ENCODE peak calls at places on chromosomes 13 and 19, in four cellular contexts. R is K562, W is GM12878, X is H1. J is an unnamed sample.

GRCh38 chr13:110403315-110403714 is 96.2 kb downstream of the COL4A2 start:
- DNase-seq in R (no peak), W (no peak), X (no peak), J (no peak)

GRCh38 chr13:111461445-111462149 is 141.2 kb downstream of the TEX29 start:
- DNase-seq in R (no peak), W (no peak), X (peak; percentile 35), J (no peak)

GRCh38 chr19:17757125-17757524 is 5.8 kb downstream of the FCHO1 start:
- DNase-seq in R (no peak), W (no peak), X (no peak), J (no peak)

GRCh38 chr13:35953537-35954206 is 177.5 kb downstream of the DCLK1 start:
- DNase-seq in R (peak; percentile 14), W (no peak), X (peak; percentile 54), J (peak; percentile 13)

GRCh38 chr19:16335226-16335625 is 10.6 kb downstream of the KLF2 start:
- DNase-seq in R (no peak), W (no peak), X (no peak), J (no peak)

GRCh38 chr19:35872180-35872579 is 3.8 kb downstream of the APLP1 start:
- DNase-seq in R (no peak), W (no peak), X (no peak), J (no peak)

GRCh38 chr13:67143544-67144115 is 86.5 kb downstream of the PCDH9 start:
- DNase-seq in R (no peak), W (no peak), X (no peak), J (no peak)

GRCh38 chr13:32448224-32448623 is 20.3 kb upstream of the N4BP2L1 start:
- DNase-seq in R (no peak), W (no peak), X (no peak), J (no peak)

GRCh38 chr13:73945871-73946270 is 188.3 kb downstream of the KLF12 start:
- DNase-seq in R (no peak), W (no peak), X (no peak), J (no peak)

GRCh38 chr13:26112843-26113242 is 61.0 kb upstream of the SHISA2 start:
- DNase-seq in R (no peak), W (no peak), X (no peak), J (no peak)

GRCh38 chr19:1001538-1002166 is 1.4 kb downstream of the GRIN3B start:
- DNase-seq in R (peak; percentile 79), W (no peak), X (peak; percentile 96), J (no peak)

GRCh38 chr19:1002600-1002999 is 2.4 kb downstream of the GRIN3B start:
- DNase-seq in R (no peak), W (no peak), X (no peak), J (no peak)

GRCh38 chr19:999379-999719 is 870 bp upstream of the GRIN3B start:
- DNase-seq in R (no peak), W (no peak), X (no peak), J (no peak)

GRCh38 chr19:1000095-1000494 is at the start of gene GRIN3B:
- DNase-seq in R (peak; percentile 87), W (no peak), X (peak; percentile 89), J (peak; percentile 41)

GRCh38 chr19:1000591-1001537 is 645 bp downstream of the GRIN3B start:
- DNase-seq in R (no peak), W (no peak), X (no peak), J (no peak)
- TF ChIP-seq EZH2 in R (no peak), W (no peak), X (no peak), J (no peak)

GRCh38 chr13:113150545-113151365 is 7.7 kb upstream of the PROZ start:
- DNase-seq in R (no peak), W (no peak), X (peak; percentile 44), J (no peak)

GRCh38 chr13:113151745-113152707 is 6.4 kb upstream of the PROZ start:
- DNase-seq in R (no peak), W (no peak), X (peak; percentile 53), J (no peak)

GRCh38 chr13:113155201-113155600 is 3.2 kb upstream of the PROZ start:
- DNase-seq in R (no peak), W (no peak), X (peak; percentile 41), J (no peak)

GRCh38 chr13:113153810-113154748 is 4.4 kb upstream of the PROZ start:
- DNase-seq in R (peak; percentile 76), W (peak; percentile 3), X (peak; percentile 71), J (peak; percentile 18)

GRCh38 chr13:113152894-113153809 is 5.3 kb upstream of the PROZ start:
- DNase-seq in R (peak; percentile 35), W (no peak), X (peak; percentile 81), J (no peak)
- TF ChIP-seq EGR1 in R (no peak), W (no peak), X (no peak), J (no peak)

DNA sequence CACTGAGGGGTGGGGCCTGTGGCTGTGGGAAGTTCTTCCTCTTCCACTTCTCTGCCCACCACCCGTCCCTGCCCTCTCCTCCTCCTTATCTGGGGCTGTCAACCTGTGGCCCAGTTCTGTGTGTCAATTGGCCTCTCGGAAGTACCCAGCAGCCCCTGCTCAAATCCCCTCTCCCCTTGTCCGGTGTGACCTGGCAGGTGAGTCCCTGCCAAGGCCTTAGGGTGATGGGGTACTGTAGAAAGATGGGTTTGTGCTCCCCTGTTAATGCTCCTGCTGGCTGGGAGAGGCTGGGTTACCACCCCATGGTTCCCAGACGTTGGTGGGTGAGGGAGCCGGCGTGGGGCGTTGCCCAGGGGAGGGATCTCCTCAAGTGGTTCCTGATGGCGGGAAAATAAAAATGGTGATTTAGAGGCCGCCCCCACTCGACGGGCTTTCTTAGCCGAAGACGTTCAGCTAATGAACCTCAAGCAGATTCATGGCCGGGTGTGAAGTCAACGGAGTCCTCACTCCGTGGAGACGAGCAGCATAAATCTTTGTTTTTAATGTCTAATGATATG is 141.2 kb downstream of the URI1 start:
- DNase-seq in R (no peak), W (no peak), X (no peak), J (no peak)
- TF ChIP-seq EZH2 in R (no peak), W (no peak), X (no peak), J (no peak)

GRCh38 chr13:62123409-62123808 is 707.8 kb upstream of the PCDH20 start:
- DNase-seq in R (no peak), W (no peak), X (no peak), J (no peak)

GRCh38 chr13:62129000-62129551 is 713.4 kb upstream of the PCDH20 start:
- DNase-seq in R (no peak), W (no peak), X (no peak), J (no peak)

GRCh38 chr13:62125451-62125850 is 709.8 kb upstream of the PCDH20 start:
- DNase-seq in R (no peak), W (no peak), X (no peak), J (no peak)

GRCh38 chr13:62130016-62130970 is 714.6 kb upstream of the PCDH20 start:
- DNase-seq in R (no peak), W (no peak), X (no peak), J (no peak)

GRCh38 chr13:62126400-62126799 is 710.8 kb upstream of the PCDH20 start:
- DNase-seq in R (no peak), W (no peak), X (no peak), J (no peak)
- TF ChIP-seq EGR1 in R (no peak), W (no peak), X (no peak), J (no peak)

GRCh38 chr19:38394488-38394887 is 6.0 kb downstream of the SPRED3 start:
- DNase-seq in R (no peak), W (no peak), X (peak; percentile 95), J (no peak)

GRCh38 chr19:38399081-38399480 is 3.8 kb upstream of the FAM98C start:
- DNase-seq in R (no peak), W (no peak), X (no peak), J (no peak)

GRCh38 chr19:38391911-38392464 is 3.5 kb downstream of the SPRED3 start:
- DNase-seq in R (no peak), W (no peak), X (no peak), J (no peak)

GRCh38 chr19:38392707-38393308 is 4.3 kb downstream of the SPRED3 start:
- DNase-seq in R (peak; percentile 76), W (no peak), X (no peak), J (no peak)

DNA sequence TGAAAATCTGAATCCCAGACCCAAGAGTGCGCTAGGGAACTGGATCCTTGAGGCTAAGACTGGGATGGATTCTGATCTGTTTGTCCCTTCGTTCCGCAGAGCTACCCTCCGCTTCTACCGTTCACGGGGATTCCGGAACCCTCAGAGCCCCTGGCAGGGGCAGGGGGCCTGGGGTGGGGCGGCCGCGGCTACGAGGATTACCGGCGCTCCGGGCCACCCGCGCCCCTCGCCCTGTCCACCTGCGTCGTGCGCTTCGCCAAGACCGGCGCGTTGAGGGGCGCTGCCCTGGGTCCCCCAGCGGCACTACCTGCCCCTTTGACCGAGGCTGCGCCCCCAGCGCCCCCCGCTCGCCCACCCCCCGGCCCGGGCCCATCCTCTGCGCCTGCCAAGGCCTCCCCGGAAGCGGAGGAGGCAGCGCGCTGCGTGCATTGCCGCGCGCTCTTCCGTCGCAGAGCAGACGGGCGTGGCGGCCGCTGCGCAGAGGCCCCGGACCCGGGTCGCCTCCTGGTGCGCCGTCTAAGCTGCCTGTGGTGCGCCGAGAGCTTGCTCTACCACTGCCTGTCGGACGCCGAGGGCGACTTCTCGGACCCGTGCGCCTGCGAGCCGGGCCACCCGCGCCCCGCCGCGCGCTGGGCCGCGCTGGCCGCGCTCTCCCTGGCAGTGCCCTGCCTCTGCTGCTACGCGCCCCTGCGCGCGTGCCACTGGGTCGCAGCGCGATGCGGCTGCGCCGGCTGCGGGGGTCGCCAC is 7.1 kb downstream of the SPRED3 start:
- DNase-seq in R (no peak), W (no peak), X (no peak), J (no peak)
- TF ChIP-seq EZH2 in R (no peak), W (no peak), X (no peak), J (no peak)

DNA sequence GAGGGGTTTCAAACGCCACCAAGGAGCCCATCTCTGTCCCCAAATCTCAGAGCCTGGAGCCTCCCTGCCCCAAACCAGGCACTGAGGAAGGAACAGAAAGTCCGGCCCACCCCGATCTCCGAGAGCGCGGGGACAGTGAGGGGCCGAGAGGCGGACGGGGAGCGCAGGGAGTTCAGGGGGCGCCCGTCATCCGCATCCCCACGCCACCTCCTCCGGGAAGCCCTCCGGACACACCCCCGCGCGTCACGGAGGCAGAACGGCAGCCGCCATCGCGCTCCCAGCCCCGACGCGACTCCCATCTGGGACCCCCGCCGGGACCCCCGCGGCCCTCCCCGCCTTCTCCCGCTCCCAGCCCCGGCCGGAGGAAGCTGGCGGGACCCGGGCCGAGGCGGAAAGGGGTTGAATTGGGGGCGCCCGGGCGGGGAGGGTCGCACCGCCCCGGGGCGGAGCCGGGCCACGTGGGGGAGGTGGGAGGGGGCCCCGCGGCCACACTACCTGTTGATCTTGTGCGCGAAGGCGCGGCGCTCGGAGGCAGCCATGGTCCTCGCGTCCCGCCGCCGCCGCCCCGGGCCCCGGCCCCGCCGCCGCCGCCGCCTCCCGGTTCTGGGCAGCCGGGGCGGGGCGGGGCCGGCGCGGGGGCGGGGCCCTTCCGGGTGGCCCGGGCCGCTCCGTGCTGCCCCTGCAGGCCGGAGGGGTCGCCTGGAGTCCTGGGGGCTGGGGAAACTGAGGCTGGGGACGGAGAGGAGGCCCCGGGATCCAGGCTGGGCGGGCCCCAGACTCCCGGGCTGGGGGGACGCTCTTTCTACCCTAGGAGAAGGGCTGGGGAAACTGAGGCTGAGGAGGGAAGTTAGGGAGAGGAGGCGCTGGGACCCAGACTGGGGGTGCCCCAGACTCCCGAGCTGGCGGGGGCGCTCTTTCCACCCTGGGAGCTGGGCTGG is at the start of gene DOCK6:
- DNase-seq in R (peak; percentile 79), W (no peak), X (peak; percentile 78), J (no peak)
- TF ChIP-seq EGR1 in R (peak; percentile 52), W (no peak), X (no peak), J (no peak)